ENCODE peak calls at places on chromosomes 7 and 10, in nine cellular contexts. One of them, this sample, is unnamed.

GRCh38 chr7:96303105-96303685 is 18.7 kb downstream of the SLC25A13 start:
- DNase-seq in brain microvascular endothelial cell: peak
- DNase-seq in dorsolateral prefrontal cortex: no peak
- DNase-seq in mammary epithelial cell: peak
- DNase-seq in putamen: no peak
- DNase-seq in SIG-M5: no peak
- DNase-seq in GM04504: no peak
- DNase-seq in LoVo: peak
- DNase-seq in iris pigment epithelial cell: peak
- DNase-seq in this sample: no peak

GRCh38 chr10:92042541-92042940 is 119.0 kb downstream of the BTAF1 start:
- DNase-seq in brain microvascular endothelial cell: no peak
- DNase-seq in dorsolateral prefrontal cortex: no peak
- DNase-seq in mammary epithelial cell: no peak
- DNase-seq in putamen: no peak
- DNase-seq in SIG-M5: no peak
- DNase-seq in GM04504: no peak
- DNase-seq in LoVo: no peak
- DNase-seq in iris pigment epithelial cell: no peak
- DNase-seq in this sample: no peak

GRCh38 chr7:70588610-70589009 is 543.3 kb upstream of the GALNT17 start:
- DNase-seq in brain microvascular endothelial cell: no peak
- DNase-seq in dorsolateral prefrontal cortex: no peak
- DNase-seq in mammary epithelial cell: no peak
- DNase-seq in putamen: no peak
- DNase-seq in SIG-M5: no peak
- DNase-seq in GM04504: no peak
- DNase-seq in LoVo: no peak
- DNase-seq in iris pigment epithelial cell: no peak
- DNase-seq in this sample: no peak

GRCh38 chr7:158239290-158239981 is 348.2 kb downstream of the PTPRN2 start:
- DNase-seq in brain microvascular endothelial cell: no peak
- DNase-seq in dorsolateral prefrontal cortex: no peak
- DNase-seq in mammary epithelial cell: no peak
- DNase-seq in putamen: no peak
- DNase-seq in SIG-M5: no peak
- DNase-seq in GM04504: no peak
- DNase-seq in LoVo: peak
- DNase-seq in iris pigment epithelial cell: peak
- DNase-seq in this sample: no peak

GRCh38 chr7:66627876-66628360 is 763 bp upstream of the KCTD7 start:
- DNase-seq in brain microvascular endothelial cell: no peak
- DNase-seq in dorsolateral prefrontal cortex: no peak
- DNase-seq in mammary epithelial cell: no peak
- DNase-seq in putamen: no peak
- DNase-seq in SIG-M5: no peak
- DNase-seq in GM04504: no peak
- DNase-seq in LoVo: no peak
- DNase-seq in iris pigment epithelial cell: no peak
- DNase-seq in this sample: peak

GRCh38 chr10:89171996-89172395 is 35.1 kb downstream of the CH25H start:
- DNase-seq in brain microvascular endothelial cell: peak
- DNase-seq in dorsolateral prefrontal cortex: no peak
- DNase-seq in mammary epithelial cell: no peak
- DNase-seq in putamen: no peak
- DNase-seq in SIG-M5: no peak
- DNase-seq in GM04504: no peak
- DNase-seq in LoVo: no peak
- DNase-seq in iris pigment epithelial cell: no peak
- DNase-seq in this sample: no peak

GRCh38 chr7:35792472-35793224 is 8.2 kb upstream of the SEPTIN7 start:
- DNase-seq in brain microvascular endothelial cell: no peak
- DNase-seq in dorsolateral prefrontal cortex: no peak
- DNase-seq in mammary epithelial cell: no peak
- DNase-seq in putamen: no peak
- DNase-seq in SIG-M5: no peak
- DNase-seq in GM04504: no peak
- DNase-seq in LoVo: no peak
- DNase-seq in iris pigment epithelial cell: no peak
- DNase-seq in this sample: no peak

GRCh38 chr10:130751851-130752250 is 559.7 kb downstream of the TCERG1L start:
- DNase-seq in brain microvascular endothelial cell: no peak
- DNase-seq in dorsolateral prefrontal cortex: no peak
- DNase-seq in mammary epithelial cell: no peak
- DNase-seq in putamen: no peak
- DNase-seq in SIG-M5: no peak
- DNase-seq in GM04504: no peak
- DNase-seq in LoVo: no peak
- DNase-seq in iris pigment epithelial cell: no peak
- DNase-seq in this sample: no peak

GRCh38 chr7:113402005-113402404 is 283.7 kb upstream of the SMIM30 start:
- DNase-seq in brain microvascular endothelial cell: no peak
- DNase-seq in dorsolateral prefrontal cortex: no peak
- DNase-seq in mammary epithelial cell: no peak
- DNase-seq in putamen: no peak
- DNase-seq in SIG-M5: no peak
- DNase-seq in GM04504: no peak
- DNase-seq in LoVo: no peak
- DNase-seq in iris pigment epithelial cell: no peak
- DNase-seq in this sample: no peak

GRCh38 chr10:69684981-69685353 is 54.9 kb downstream of the FAM241B start:
- DNase-seq in brain microvascular endothelial cell: no peak
- DNase-seq in dorsolateral prefrontal cortex: no peak
- DNase-seq in mammary epithelial cell: no peak
- DNase-seq in putamen: no peak
- DNase-seq in SIG-M5: no peak
- DNase-seq in GM04504: no peak
- DNase-seq in LoVo: no peak
- DNase-seq in iris pigment epithelial cell: no peak
- DNase-seq in this sample: no peak

GRCh38 chr7:5211730-5212482 is 21.9 kb downstream of the WIPI2 start:
- DNase-seq in brain microvascular endothelial cell: no peak
- DNase-seq in dorsolateral prefrontal cortex: no peak
- DNase-seq in mammary epithelial cell: no peak
- DNase-seq in putamen: no peak
- DNase-seq in SIG-M5: no peak
- DNase-seq in GM04504: no peak
- DNase-seq in LoVo: no peak
- DNase-seq in iris pigment epithelial cell: no peak
- DNase-seq in this sample: no peak

GRCh38 chr10:74924251-74924954 is 98.0 kb downstream of the KAT6B start:
- DNase-seq in brain microvascular endothelial cell: peak
- DNase-seq in dorsolateral prefrontal cortex: no peak
- DNase-seq in mammary epithelial cell: peak
- DNase-seq in putamen: no peak
- DNase-seq in SIG-M5: no peak
- DNase-seq in GM04504: peak
- DNase-seq in LoVo: peak
- DNase-seq in iris pigment epithelial cell: peak
- DNase-seq in this sample: peak

GRCh38 chr7:101947899-101948298 is 130.5 kb downstream of the CUX1 start:
- DNase-seq in brain microvascular endothelial cell: peak
- DNase-seq in dorsolateral prefrontal cortex: peak
- DNase-seq in mammary epithelial cell: no peak
- DNase-seq in putamen: no peak
- DNase-seq in SIG-M5: no peak
- DNase-seq in GM04504: no peak
- DNase-seq in LoVo: no peak
- DNase-seq in iris pigment epithelial cell: no peak
- DNase-seq in this sample: no peak

GRCh38 chr10:72260588-72261322 is 13.0 kb upstream of the DDIT4 start:
- DNase-seq in brain microvascular endothelial cell: peak
- DNase-seq in dorsolateral prefrontal cortex: peak
- DNase-seq in mammary epithelial cell: peak
- DNase-seq in putamen: peak
- DNase-seq in SIG-M5: no peak
- DNase-seq in GM04504: no peak
- DNase-seq in LoVo: peak
- DNase-seq in iris pigment epithelial cell: peak
- DNase-seq in this sample: peak

GRCh38 chr10:31317652-31318381 is 1.2 kb upstream of the ZEB1 start:
- DNase-seq in brain microvascular endothelial cell: no peak
- DNase-seq in dorsolateral prefrontal cortex: no peak
- DNase-seq in mammary epithelial cell: no peak
- DNase-seq in putamen: no peak
- DNase-seq in SIG-M5: no peak
- DNase-seq in GM04504: no peak
- DNase-seq in LoVo: no peak
- DNase-seq in iris pigment epithelial cell: no peak
- DNase-seq in this sample: peak

GRCh38 chr7:128887169-128888038 is 23.1 kb downstream of the KCP start:
- DNase-seq in brain microvascular endothelial cell: no peak
- DNase-seq in dorsolateral prefrontal cortex: no peak
- DNase-seq in mammary epithelial cell: no peak
- DNase-seq in putamen: no peak
- DNase-seq in SIG-M5: no peak
- DNase-seq in GM04504: no peak
- DNase-seq in LoVo: no peak
- DNase-seq in iris pigment epithelial cell: no peak
- DNase-seq in this sample: no peak

GRCh38 chr7:13879994-13880686 is 109.3 kb downstream of the ETV1 start:
- DNase-seq in brain microvascular endothelial cell: peak
- DNase-seq in dorsolateral prefrontal cortex: no peak
- DNase-seq in mammary epithelial cell: peak
- DNase-seq in putamen: no peak
- DNase-seq in SIG-M5: no peak
- DNase-seq in GM04504: peak
- DNase-seq in LoVo: no peak
- DNase-seq in iris pigment epithelial cell: peak
- DNase-seq in this sample: no peak

GRCh38 chr7:56026538-56026937 is 24.7 kb downstream of the PSPH start:
- DNase-seq in brain microvascular endothelial cell: no peak
- DNase-seq in dorsolateral prefrontal cortex: no peak
- DNase-seq in mammary epithelial cell: peak
- DNase-seq in putamen: no peak
- DNase-seq in SIG-M5: no peak
- DNase-seq in GM04504: no peak
- DNase-seq in LoVo: no peak
- DNase-seq in iris pigment epithelial cell: no peak
- DNase-seq in this sample: no peak

GRCh38 chr10:79088176-79088575 is 19.4 kb downstream of the ZMIZ1 start:
- DNase-seq in brain microvascular endothelial cell: no peak
- DNase-seq in dorsolateral prefrontal cortex: no peak
- DNase-seq in mammary epithelial cell: peak
- DNase-seq in putamen: no peak
- DNase-seq in SIG-M5: no peak
- DNase-seq in GM04504: no peak
- DNase-seq in LoVo: no peak
- DNase-seq in iris pigment epithelial cell: no peak
- DNase-seq in this sample: no peak

GRCh38 chr7:151351027-151351426 is 9.4 kb downstream of the NUB1 start:
- DNase-seq in brain microvascular endothelial cell: no peak
- DNase-seq in dorsolateral prefrontal cortex: no peak
- DNase-seq in mammary epithelial cell: no peak
- DNase-seq in putamen: no peak
- DNase-seq in SIG-M5: no peak
- DNase-seq in GM04504: no peak
- DNase-seq in LoVo: no peak
- DNase-seq in iris pigment epithelial cell: no peak
- DNase-seq in this sample: peak

GRCh38 chr7:5450549-5451327 is 27.1 kb upstream of the TNRC18 start:
- DNase-seq in brain microvascular endothelial cell: peak
- DNase-seq in dorsolateral prefrontal cortex: peak
- DNase-seq in mammary epithelial cell: no peak
- DNase-seq in putamen: no peak
- DNase-seq in SIG-M5: no peak
- DNase-seq in GM04504: no peak
- DNase-seq in LoVo: no peak
- DNase-seq in iris pigment epithelial cell: peak
- DNase-seq in this sample: no peak

GRCh38 chr10:123144697-123145541 is 3.0 kb upstream of the HMX2 start:
- DNase-seq in brain microvascular endothelial cell: no peak
- DNase-seq in dorsolateral prefrontal cortex: no peak
- DNase-seq in mammary epithelial cell: peak
- DNase-seq in putamen: no peak
- DNase-seq in SIG-M5: no peak
- DNase-seq in GM04504: no peak
- DNase-seq in LoVo: no peak
- DNase-seq in iris pigment epithelial cell: no peak
- DNase-seq in this sample: no peak

GRCh38 chr7:158061884-158062656 is 525.6 kb downstream of the PTPRN2 start:
- DNase-seq in brain microvascular endothelial cell: no peak
- DNase-seq in dorsolateral prefrontal cortex: no peak
- DNase-seq in mammary epithelial cell: no peak
- DNase-seq in putamen: no peak
- DNase-seq in SIG-M5: no peak
- DNase-seq in GM04504: no peak
- DNase-seq in LoVo: no peak
- DNase-seq in iris pigment epithelial cell: no peak
- DNase-seq in this sample: no peak

GRCh38 chr7:134186022-134186421 is 58.9 kb downstream of the LRGUK start:
- DNase-seq in brain microvascular endothelial cell: peak
- DNase-seq in dorsolateral prefrontal cortex: no peak
- DNase-seq in mammary epithelial cell: peak
- DNase-seq in putamen: no peak
- DNase-seq in SIG-M5: no peak
- DNase-seq in GM04504: peak
- DNase-seq in LoVo: no peak
- DNase-seq in iris pigment epithelial cell: peak
- DNase-seq in this sample: no peak

GRCh38 chr7:47285860-47286491 is 295.9 kb downstream of the TNS3 start:
- DNase-seq in brain microvascular endothelial cell: peak
- DNase-seq in dorsolateral prefrontal cortex: no peak
- DNase-seq in mammary epithelial cell: no peak
- DNase-seq in putamen: no peak
- DNase-seq in SIG-M5: no peak
- DNase-seq in GM04504: peak
- DNase-seq in LoVo: no peak
- DNase-seq in iris pigment epithelial cell: peak
- DNase-seq in this sample: peak

GRCh38 chr7:54711900-54712595 is 47.0 kb downstream of the SEC61G start:
- DNase-seq in brain microvascular endothelial cell: no peak
- DNase-seq in dorsolateral prefrontal cortex: no peak
- DNase-seq in mammary epithelial cell: no peak
- DNase-seq in putamen: no peak
- DNase-seq in SIG-M5: no peak
- DNase-seq in GM04504: no peak
- DNase-seq in LoVo: peak
- DNase-seq in iris pigment epithelial cell: no peak
- DNase-seq in this sample: no peak

GRCh38 chr10:111360260-111360925 is 283.6 kb downstream of the ADRA2A start:
- DNase-seq in brain microvascular endothelial cell: no peak
- DNase-seq in dorsolateral prefrontal cortex: peak
- DNase-seq in mammary epithelial cell: peak
- DNase-seq in putamen: peak
- DNase-seq in SIG-M5: no peak
- DNase-seq in GM04504: peak
- DNase-seq in LoVo: peak
- DNase-seq in iris pigment epithelial cell: no peak
- DNase-seq in this sample: peak

GRCh38 chr10:85600026-85600743 is 766.4 kb downstream of the GRID1 start:
- DNase-seq in brain microvascular endothelial cell: no peak
- DNase-seq in dorsolateral prefrontal cortex: peak
- DNase-seq in mammary epithelial cell: no peak
- DNase-seq in putamen: peak
- DNase-seq in SIG-M5: no peak
- DNase-seq in GM04504: no peak
- DNase-seq in LoVo: no peak
- DNase-seq in iris pigment epithelial cell: no peak
- DNase-seq in this sample: no peak

GRCh38 chr10:24119919-24120318 is 89.0 kb upstream of the KIAA1217 start:
- DNase-seq in brain microvascular endothelial cell: no peak
- DNase-seq in dorsolateral prefrontal cortex: no peak
- DNase-seq in mammary epithelial cell: no peak
- DNase-seq in putamen: no peak
- DNase-seq in SIG-M5: no peak
- DNase-seq in GM04504: no peak
- DNase-seq in LoVo: no peak
- DNase-seq in iris pigment epithelial cell: no peak
- DNase-seq in this sample: no peak

GRCh38 chr7:26201261-26202018 is at the start of gene CBX3:
- DNase-seq in brain microvascular endothelial cell: peak
- DNase-seq in dorsolateral prefrontal cortex: peak
- DNase-seq in mammary epithelial cell: peak
- DNase-seq in putamen: peak
- DNase-seq in SIG-M5: peak
- DNase-seq in GM04504: peak
- DNase-seq in LoVo: peak
- DNase-seq in iris pigment epithelial cell: peak
- DNase-seq in this sample: peak

GRCh38 chr7:8185907-8186306 is 76.1 kb downstream of the ICA1 start:
- DNase-seq in brain microvascular endothelial cell: no peak
- DNase-seq in dorsolateral prefrontal cortex: no peak
- DNase-seq in mammary epithelial cell: no peak
- DNase-seq in putamen: no peak
- DNase-seq in SIG-M5: no peak
- DNase-seq in GM04504: no peak
- DNase-seq in LoVo: no peak
- DNase-seq in iris pigment epithelial cell: no peak
- DNase-seq in this sample: no peak